ENCODE peak calls at places on chromosomes 11 and 22, in nine cellular contexts. One of them, this sample, is unnamed.

GRCh38 chr22:25403752-25404471 is 160.6 kb upstream of the GRK3 start:
- DNase-seq in esophagus muscularis mucosa: no peak
- DNase-seq in transverse colon: no peak
- DNase-seq in suprapubic skin: no peak
- DNase-seq in HepG2: peak
- DNase-seq in HCT116: no peak
- DNase-seq in stomach: no peak
- DNase-seq in sigmoid colon: peak
- DNase-seq in Panc1: no peak
- DNase-seq in this sample: peak

GRCh38 chr11:6650980-6651379 is 4.6 kb downstream of the DCHS1 start:
- DNase-seq in suprapubic skin: no peak
- DNase-seq in stomach: no peak
- DNase-seq in HCT116: no peak
- DNase-seq in HepG2: no peak
- DNase-seq in Panc1: no peak
- DNase-seq in esophagus muscularis mucosa: peak
- DNase-seq in transverse colon: no peak
- DNase-seq in sigmoid colon: no peak
- DNase-seq in this sample: no peak

GRCh38 chr11:90426442-90426841 is 203.6 kb upstream of the CHORDC1 start:
- DNase-seq in HCT116: no peak
- DNase-seq in Panc1: no peak
- DNase-seq in HepG2: no peak
- DNase-seq in sigmoid colon: no peak
- DNase-seq in esophagus muscularis mucosa: no peak
- DNase-seq in suprapubic skin: no peak
- DNase-seq in stomach: no peak
- DNase-seq in transverse colon: no peak
- DNase-seq in this sample: no peak

GRCh38 chr11:22807855-22808558 is 21.6 kb downstream of the SVIP start:
- DNase-seq in sigmoid colon: no peak
- DNase-seq in esophagus muscularis mucosa: no peak
- DNase-seq in stomach: no peak
- DNase-seq in transverse colon: no peak
- DNase-seq in HCT116: no peak
- DNase-seq in suprapubic skin: no peak
- DNase-seq in HepG2: no peak
- DNase-seq in Panc1: no peak
- DNase-seq in this sample: no peak

GRCh38 chr11:103897156-103897555 is 139.3 kb upstream of the DDI1 start:
- DNase-seq in transverse colon: no peak
- DNase-seq in Panc1: no peak
- DNase-seq in sigmoid colon: no peak
- DNase-seq in HCT116: no peak
- DNase-seq in suprapubic skin: no peak
- DNase-seq in esophagus muscularis mucosa: no peak
- DNase-seq in HepG2: no peak
- DNase-seq in stomach: no peak
- DNase-seq in this sample: no peak

GRCh38 chr11:66718320-66718971 is 10.6 kb downstream of the SPTBN2 start:
- DNase-seq in suprapubic skin: no peak
- DNase-seq in esophagus muscularis mucosa: no peak
- DNase-seq in Panc1: no peak
- DNase-seq in sigmoid colon: no peak
- DNase-seq in stomach: peak
- DNase-seq in HCT116: no peak
- DNase-seq in HepG2: peak
- DNase-seq in transverse colon: peak
- DNase-seq in this sample: peak

GRCh38 chr11:36628765-36629199 is 30.7 kb upstream of the RAG2 start:
- DNase-seq in Panc1: no peak
- DNase-seq in esophagus muscularis mucosa: no peak
- DNase-seq in stomach: no peak
- DNase-seq in transverse colon: no peak
- DNase-seq in suprapubic skin: no peak
- DNase-seq in HepG2: no peak
- DNase-seq in HCT116: no peak
- DNase-seq in sigmoid colon: no peak
- DNase-seq in this sample: no peak

GRCh38 chr11:99066609-99067008 is 45.9 kb downstream of the CNTN5 start:
- DNase-seq in HCT116: no peak
- DNase-seq in stomach: no peak
- DNase-seq in Panc1: no peak
- DNase-seq in esophagus muscularis mucosa: no peak
- DNase-seq in transverse colon: no peak
- DNase-seq in suprapubic skin: no peak
- DNase-seq in sigmoid colon: no peak
- DNase-seq in HepG2: no peak
- DNase-seq in this sample: peak

GRCh38 chr22:43861529-43861928 is 784 bp downstream of the SULT4A1 start:
- DNase-seq in suprapubic skin: no peak
- DNase-seq in sigmoid colon: peak
- DNase-seq in transverse colon: no peak
- DNase-seq in HCT116: no peak
- DNase-seq in HepG2: no peak
- DNase-seq in Panc1: no peak
- DNase-seq in stomach: no peak
- DNase-seq in esophagus muscularis mucosa: no peak
- DNase-seq in this sample: no peak

GRCh38 chr11:44831605-44832394 is 105.0 kb downstream of the TSPAN18 start:
- DNase-seq in esophagus muscularis mucosa: no peak
- DNase-seq in Panc1: no peak
- DNase-seq in transverse colon: no peak
- DNase-seq in sigmoid colon: no peak
- DNase-seq in stomach: no peak
- DNase-seq in HCT116: no peak
- DNase-seq in suprapubic skin: no peak
- DNase-seq in HepG2: no peak
- DNase-seq in this sample: no peak

GRCh38 chr22:19420321-19420720 is 11.2 kb downstream of the HIRA start:
- DNase-seq in HCT116: no peak
- DNase-seq in suprapubic skin: no peak
- DNase-seq in Panc1: no peak
- DNase-seq in HepG2: no peak
- DNase-seq in esophagus muscularis mucosa: no peak
- DNase-seq in transverse colon: no peak
- DNase-seq in sigmoid colon: no peak
- DNase-seq in stomach: no peak
- DNase-seq in this sample: no peak
- TF ChIP-seq POLR2AphosphoS5 in HCT116: no peak
- TF ChIP-seq POLR2AphosphoS5 in suprapubic skin: no peak
- TF ChIP-seq POLR2AphosphoS5 in Panc1: no peak
- TF ChIP-seq POLR2AphosphoS5 in HepG2: no peak
- TF ChIP-seq POLR2AphosphoS5 in esophagus muscularis mucosa: no peak
- TF ChIP-seq POLR2AphosphoS5 in transverse colon: no peak
- TF ChIP-seq POLR2AphosphoS5 in sigmoid colon: no peak
- TF ChIP-seq POLR2AphosphoS5 in stomach: no peak
- TF ChIP-seq POLR2AphosphoS5 in this sample: no peak

GRCh38 chr22:32617271-32617670 is 142.7 kb downstream of the FBXO7 start:
- DNase-seq in esophagus muscularis mucosa: no peak
- DNase-seq in suprapubic skin: no peak
- DNase-seq in HepG2: no peak
- DNase-seq in Panc1: no peak
- DNase-seq in sigmoid colon: no peak
- DNase-seq in HCT116: no peak
- DNase-seq in transverse colon: no peak
- DNase-seq in stomach: no peak
- DNase-seq in this sample: no peak

GRCh38 chr22:32617883-32618282 is 143.3 kb downstream of the FBXO7 start:
- DNase-seq in HepG2: no peak
- DNase-seq in sigmoid colon: no peak
- DNase-seq in Panc1: no peak
- DNase-seq in stomach: no peak
- DNase-seq in HCT116: no peak
- DNase-seq in suprapubic skin: no peak
- DNase-seq in transverse colon: peak
- DNase-seq in esophagus muscularis mucosa: no peak
- DNase-seq in this sample: no peak

GRCh38 chr22:32619614-32620426 is 145.2 kb downstream of the FBXO7 start:
- DNase-seq in HCT116: no peak
- DNase-seq in suprapubic skin: no peak
- DNase-seq in HepG2: peak
- DNase-seq in sigmoid colon: peak
- DNase-seq in stomach: no peak
- DNase-seq in transverse colon: no peak
- DNase-seq in Panc1: no peak
- DNase-seq in esophagus muscularis mucosa: no peak
- DNase-seq in this sample: no peak

GRCh38 chr22:32620992-32621391 is 146.4 kb downstream of the FBXO7 start:
- DNase-seq in Panc1: no peak
- DNase-seq in HepG2: peak
- DNase-seq in esophagus muscularis mucosa: no peak
- DNase-seq in stomach: no peak
- DNase-seq in suprapubic skin: no peak
- DNase-seq in sigmoid colon: peak
- DNase-seq in transverse colon: no peak
- DNase-seq in HCT116: no peak
- DNase-seq in this sample: peak

DNA sequence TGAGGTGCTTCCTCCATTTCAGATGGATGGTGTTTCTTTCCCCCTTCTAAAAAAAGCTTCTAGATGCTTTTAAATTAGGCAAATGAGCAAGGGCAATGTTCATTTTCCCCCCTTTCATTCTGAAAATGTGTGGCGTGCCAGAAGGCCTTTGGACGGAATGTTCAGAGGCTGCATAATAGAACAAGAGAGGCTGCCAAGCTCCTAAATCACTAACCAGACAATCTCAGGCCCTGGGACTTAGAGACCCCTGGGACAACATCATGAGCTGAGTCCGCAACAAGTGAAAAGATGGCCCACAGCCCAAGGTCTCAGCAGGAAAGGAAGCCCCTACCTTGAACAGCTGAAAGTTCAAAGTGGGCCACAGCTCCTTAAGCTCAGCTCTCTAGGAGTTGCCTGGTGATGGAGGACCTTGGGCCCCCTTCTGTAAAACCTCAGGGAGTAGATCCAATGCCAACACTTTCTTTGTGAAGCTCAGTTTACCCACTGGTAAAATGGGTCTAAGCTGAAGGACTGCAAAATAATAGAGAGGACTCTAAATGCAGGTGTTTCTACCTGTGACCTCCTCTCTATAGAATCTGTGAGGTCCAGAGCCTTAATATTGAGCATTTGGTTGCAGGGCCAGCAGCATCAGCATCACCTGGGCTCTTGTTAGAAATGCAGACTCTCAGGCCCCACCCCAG is 144.0 kb downstream of the FBXO7 start:
- DNase-seq in transverse colon: peak
- DNase-seq in HCT116: no peak
- DNase-seq in stomach: no peak
- DNase-seq in esophagus muscularis mucosa: no peak
- DNase-seq in sigmoid colon: peak
- DNase-seq in HepG2: no peak
- DNase-seq in suprapubic skin: no peak
- DNase-seq in Panc1: no peak
- DNase-seq in this sample: no peak
- TF ChIP-seq POLR2AphosphoS5 in transverse colon: peak
- TF ChIP-seq POLR2AphosphoS5 in HCT116: no peak
- TF ChIP-seq POLR2AphosphoS5 in stomach: peak
- TF ChIP-seq POLR2AphosphoS5 in esophagus muscularis mucosa: peak
- TF ChIP-seq POLR2AphosphoS5 in sigmoid colon: peak
- TF ChIP-seq POLR2AphosphoS5 in HepG2: no peak
- TF ChIP-seq POLR2AphosphoS5 in suprapubic skin: no peak
- TF ChIP-seq POLR2AphosphoS5 in Panc1: no peak
- TF ChIP-seq POLR2AphosphoS5 in this sample: no peak

GRCh38 chr22:31490496-31490925 is 869 bp upstream of the EIF4ENIF1 start:
- DNase-seq in Panc1: no peak
- DNase-seq in stomach: peak
- DNase-seq in esophagus muscularis mucosa: peak
- DNase-seq in HepG2: peak
- DNase-seq in sigmoid colon: peak
- DNase-seq in suprapubic skin: no peak
- DNase-seq in HCT116: peak
- DNase-seq in transverse colon: peak
- DNase-seq in this sample: peak

GRCh38 chr22:31486951-31487350 is 2.7 kb downstream of the EIF4ENIF1 start:
- DNase-seq in suprapubic skin: no peak
- DNase-seq in Panc1: no peak
- DNase-seq in transverse colon: no peak
- DNase-seq in HepG2: no peak
- DNase-seq in stomach: no peak
- DNase-seq in esophagus muscularis mucosa: no peak
- DNase-seq in HCT116: no peak
- DNase-seq in sigmoid colon: no peak
- DNase-seq in this sample: no peak

GRCh38 chr22:31488988-31489617 is 539 bp downstream of the EIF4ENIF1 start:
- DNase-seq in HepG2: no peak
- DNase-seq in HCT116: no peak
- DNase-seq in stomach: peak
- DNase-seq in Panc1: no peak
- DNase-seq in sigmoid colon: no peak
- DNase-seq in suprapubic skin: peak
- DNase-seq in esophagus muscularis mucosa: no peak
- DNase-seq in transverse colon: peak
- DNase-seq in this sample: peak

GRCh38 chr22:31489632-31490495 is at the start of gene EIF4ENIF1:
- DNase-seq in suprapubic skin: peak
- DNase-seq in esophagus muscularis mucosa: peak
- DNase-seq in sigmoid colon: peak
- DNase-seq in HepG2: peak
- DNase-seq in HCT116: peak
- DNase-seq in Panc1: no peak
- DNase-seq in transverse colon: peak
- DNase-seq in stomach: peak
- DNase-seq in this sample: peak

DNA sequence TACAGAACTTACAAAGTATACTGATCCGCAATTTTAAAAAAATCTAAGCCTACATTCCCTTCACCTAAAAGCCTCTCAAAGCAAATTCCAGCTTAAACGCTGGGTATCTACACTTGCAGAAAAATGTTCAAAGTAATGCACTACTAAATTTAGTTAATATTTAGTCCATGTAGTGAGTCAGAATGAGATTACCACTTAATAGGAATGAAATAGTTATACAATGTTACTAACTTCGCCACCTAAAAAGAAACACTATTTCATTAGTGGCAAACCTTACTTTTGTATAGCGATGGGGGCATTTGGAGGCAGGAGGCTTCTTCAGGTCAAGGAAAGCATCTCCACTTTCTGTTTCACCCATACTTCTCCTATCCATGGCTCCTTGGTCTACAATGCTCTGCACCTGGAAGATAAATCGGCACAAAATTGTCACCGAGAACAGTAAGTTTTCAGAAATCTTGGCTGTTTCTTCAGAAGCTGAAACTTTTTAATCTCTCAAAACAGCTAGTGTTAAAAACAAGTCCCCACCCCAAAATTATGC is 1.2 kb downstream of the EIF4ENIF1 start:
- DNase-seq in HepG2: no peak
- DNase-seq in suprapubic skin: no peak
- DNase-seq in esophagus muscularis mucosa: no peak
- DNase-seq in Panc1: no peak
- DNase-seq in HCT116: no peak
- DNase-seq in stomach: no peak
- DNase-seq in transverse colon: no peak
- DNase-seq in sigmoid colon: no peak
- DNase-seq in this sample: no peak
- TF ChIP-seq POLR2AphosphoS5 in HepG2: no peak
- TF ChIP-seq POLR2AphosphoS5 in suprapubic skin: no peak
- TF ChIP-seq POLR2AphosphoS5 in esophagus muscularis mucosa: no peak
- TF ChIP-seq POLR2AphosphoS5 in Panc1: no peak
- TF ChIP-seq POLR2AphosphoS5 in HCT116: no peak
- TF ChIP-seq POLR2AphosphoS5 in stomach: no peak
- TF ChIP-seq POLR2AphosphoS5 in transverse colon: no peak
- TF ChIP-seq POLR2AphosphoS5 in sigmoid colon: no peak
- TF ChIP-seq POLR2AphosphoS5 in this sample: no peak

GRCh38 chr22:31342389-31343125 is 3.6 kb downstream of the PATZ1 start:
- DNase-seq in suprapubic skin: no peak
- DNase-seq in HepG2: no peak
- DNase-seq in Panc1: no peak
- DNase-seq in transverse colon: no peak
- DNase-seq in esophagus muscularis mucosa: no peak
- DNase-seq in stomach: no peak
- DNase-seq in HCT116: no peak
- DNase-seq in sigmoid colon: no peak
- DNase-seq in this sample: peak
- TF ChIP-seq POLR2AphosphoS5 in suprapubic skin: no peak
- TF ChIP-seq POLR2AphosphoS5 in HepG2: no peak
- TF ChIP-seq POLR2AphosphoS5 in Panc1: no peak
- TF ChIP-seq POLR2AphosphoS5 in transverse colon: no peak
- TF ChIP-seq POLR2AphosphoS5 in esophagus muscularis mucosa: no peak
- TF ChIP-seq POLR2AphosphoS5 in stomach: no peak
- TF ChIP-seq POLR2AphosphoS5 in HCT116: no peak
- TF ChIP-seq POLR2AphosphoS5 in sigmoid colon: no peak
- TF ChIP-seq POLR2AphosphoS5 in this sample: no peak